ENCODE peak calls at places on chromosomes 6 and 20, in seven cellular contexts. E is GM23338, T is body of pancreas, P is A673, S is right atrium auricular region, M is sigmoid colon, J is uterus. Q is an unnamed sample. For H3K36me3, the result is how much of the 10 kb centered on the place peaks cover.

GRCh38 chr6:127436578-127437110 is 22.5 kb downstream of the KIAA0408 start:
- DNase-seq in J (no peak), E (no peak), S (no peak), T (no peak), M (no peak), P (no peak), Q (no peak)

GRCh38 chr6:1311400-1312192 is at the start of gene FOXQ1:
- DNase-seq in P (peak), J (no peak), T (peak), E (peak), M (no peak), S (no peak), Q (no peak)

GRCh38 chr6:153595903-153596302 is 443.1 kb upstream of the OPRM1 start:
- DNase-seq in S (no peak), M (no peak), J (no peak), E (no peak), P (no peak), T (no peak), Q (no peak)

GRCh38 chr6:129936329-129937165 is 75.4 kb upstream of the TMEM244 start:
- DNase-seq in T (peak), P (peak), E (peak), M (no peak), J (no peak), S (no peak), Q (no peak)

GRCh38 chr6:2792330-2792729 is 27.1 kb downstream of the WRNIP1 start:
- DNase-seq in T (no peak), S (no peak), M (no peak), P (no peak), E (no peak), J (no peak), Q (no peak)

GRCh38 chr6:100176321-100176950 is 182.4 kb upstream of the MCHR2 start:
- DNase-seq in T (peak), E (peak), J (no peak), S (no peak), P (peak), M (no peak), Q (peak)

GRCh38 chr6:40148882-40149573 is 214.8 kb upstream of the MOCS1 start:
- DNase-seq in E (no peak), M (no peak), T (no peak), P (no peak), S (no peak), J (no peak), Q (no peak)

GRCh38 chr6:132198040-132198439 is 203.2 kb downstream of the MOXD1 start:
- DNase-seq in J (no peak), M (no peak), E (no peak), T (no peak), S (no peak), P (no peak), Q (no peak)

GRCh38 chr20:46801003-46801702 is 91.7 kb downstream of the SLC2A10 start:
- DNase-seq in J (no peak), E (no peak), T (no peak), P (no peak), S (no peak), M (no peak), Q (no peak)

GRCh38 chr6:70790483-70790882 is 122.8 kb downstream of the SMAP1 start:
- DNase-seq in T (no peak), J (no peak), M (no peak), S (no peak), P (no peak), E (no peak), Q (no peak)

GRCh38 chr6:163533443-163533842 is 118.9 kb downstream of the QKI start:
- DNase-seq in T (no peak), P (no peak), S (no peak), M (no peak), E (no peak), J (no peak), Q (peak)

GRCh38 chr20:53739799-53740785 is 146.5 kb upstream of the ZNF217 start:
- DNase-seq in E (no peak), M (no peak), J (no peak), S (no peak), P (no peak), T (peak), Q (no peak)

GRCh38 chr6:117008618-117009017 is 131.6 kb downstream of the RFX6 start:
- DNase-seq in M (no peak), P (no peak), T (no peak), S (no peak), E (no peak), J (no peak), Q (no peak)

GRCh38 chr6:88561974-88562736 is 396.0 kb upstream of the CNR1 start:
- DNase-seq in J (no peak), E (no peak), T (no peak), M (no peak), S (no peak), P (no peak), Q (no peak)

GRCh38 chr6:169579712-169580111 is 122.1 kb downstream of the WDR27 start:
- DNase-seq in E (no peak), T (no peak), S (no peak), P (peak), J (no peak), M (no peak), Q (no peak)

GRCh38 chr6:169575365-169575764 is 126.5 kb downstream of the WDR27 start:
- DNase-seq in S (no peak), P (no peak), T (no peak), E (no peak), J (no peak), M (no peak), Q (no peak)

GRCh38 chr6:169577236-169577635 is 124.6 kb downstream of the WDR27 start:
- DNase-seq in M (no peak), P (no peak), T (no peak), S (no peak), J (no peak), E (no peak), Q (no peak)

GRCh38 chr6:169574420-169574819 is 127.4 kb downstream of the WDR27 start:
- DNase-seq in M (no peak), S (no peak), T (no peak), J (no peak), E (no peak), P (no peak), Q (no peak)

DNA sequence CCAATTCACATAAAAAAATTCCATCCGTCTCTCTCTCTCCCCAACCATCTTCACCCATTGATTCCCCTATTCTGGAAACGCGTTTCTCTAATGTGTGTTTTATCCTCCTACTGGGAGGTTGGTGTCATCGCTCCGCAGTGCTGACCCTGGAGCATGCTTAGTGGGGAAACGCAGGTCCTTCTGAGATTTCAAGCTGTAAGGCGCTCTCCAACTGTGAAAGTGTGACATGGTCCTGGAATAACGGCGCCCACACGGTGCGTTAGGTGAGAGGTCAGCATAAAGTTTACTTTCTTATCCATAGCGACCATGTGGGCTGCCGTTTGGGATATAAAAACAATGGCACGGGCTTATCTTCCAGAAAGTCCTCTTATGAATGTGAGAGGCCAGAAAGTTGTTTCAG is 123.9 kb downstream of the WDR27 start:
- DNase-seq in M (no peak), T (no peak), J (no peak), E (peak), P (no peak), S (no peak), Q (no peak)
- TF ChIP-seq CTCF in M (no peak), T (no peak), J (no peak), E (no peak), P (no peak), S (no peak), Q (no peak)

DNA sequence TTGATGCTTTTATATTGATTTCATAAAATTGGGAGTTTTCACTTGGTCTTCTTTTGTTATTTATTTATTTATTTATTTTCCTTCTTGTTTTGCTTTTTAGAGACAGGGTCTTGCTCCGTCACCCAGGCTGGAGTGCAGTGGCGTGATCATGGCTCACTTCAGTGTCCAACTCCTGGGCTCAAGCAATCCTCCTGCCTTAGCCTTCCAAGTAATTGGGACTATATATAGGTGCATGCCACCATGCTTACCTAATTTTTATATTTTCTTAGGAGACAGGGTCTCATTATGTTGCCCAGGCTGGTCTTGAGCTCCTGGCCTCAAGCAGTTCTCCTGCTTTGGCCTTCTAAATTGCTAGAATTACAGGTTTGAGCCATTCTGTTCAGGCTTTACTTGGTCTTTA is 38.3 kb upstream of the MYLK2 start:
- DNase-seq in P (no peak), E (no peak), M (no peak), T (no peak), S (no peak), J (no peak), Q (no peak)
- H3K36me3 ChIP-seq in P (half or more), E (half or more), M (under half), T (under half), S (under half), J (under half), Q (under half)

DNA sequence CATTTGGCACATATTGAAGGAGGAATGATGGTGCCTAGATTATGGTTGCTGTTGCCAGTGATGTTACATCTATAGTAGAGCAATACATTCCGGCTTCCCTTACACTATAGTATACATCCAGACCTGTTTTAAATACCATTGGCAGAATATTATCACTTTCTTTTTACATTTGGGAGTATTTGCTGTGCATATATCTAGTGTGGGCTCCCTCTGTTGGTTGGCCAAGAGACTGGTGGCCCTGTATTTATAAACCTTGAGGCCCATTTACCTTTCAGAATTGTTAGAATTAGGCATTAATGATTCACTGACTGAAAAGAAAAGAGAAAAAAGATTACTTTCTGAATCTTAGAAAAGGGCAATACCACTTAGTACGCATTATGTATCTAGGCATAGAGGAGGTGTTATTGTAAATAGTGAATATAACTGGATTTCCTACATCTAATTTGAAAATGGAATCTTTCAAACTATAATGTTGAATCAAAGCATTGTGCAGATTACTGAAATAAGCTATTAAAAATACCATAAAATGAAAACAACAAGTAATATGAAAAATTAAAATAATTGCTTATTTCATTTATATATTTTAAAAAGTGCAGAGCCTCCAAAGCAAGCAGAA is 628.8 kb upstream of the MAN1A1 start:
- DNase-seq in P (peak), E (peak), S (no peak), M (no peak), J (no peak), T (peak), Q (no peak)
- TF ChIP-seq CTCF in P (peak), E (peak), S (no peak), M (peak), J (no peak), T (no peak), Q (peak)

DNA sequence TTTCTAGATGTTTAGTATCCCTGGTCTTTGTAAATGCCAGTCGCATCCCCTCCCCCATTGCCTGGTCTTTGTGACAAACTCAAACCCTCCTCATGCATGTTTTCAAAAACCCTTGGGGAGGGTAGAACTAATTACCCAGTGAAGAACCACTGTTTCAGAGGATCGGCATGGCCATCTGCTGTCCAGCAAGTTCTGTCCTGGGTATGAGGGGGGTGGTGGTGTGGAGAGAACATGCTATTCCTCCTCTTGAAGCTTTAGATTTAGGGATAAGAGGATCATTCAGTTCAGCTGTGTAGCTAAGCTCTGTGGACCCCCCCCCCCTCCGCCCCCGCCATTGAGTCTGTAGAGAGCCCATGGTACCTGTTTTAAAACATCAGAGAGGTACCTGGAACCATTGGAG is 5.6 kb downstream of the BRPF3 start:
- DNase-seq in T (no peak), M (no peak), P (no peak), S (no peak), E (no peak), J (no peak), Q (no peak)
- H3K36me3 ChIP-seq in T (under half), M (under half), P (under half), S (half or more), E (under half), J (under half), Q (under half)

GRCh38 chr6:150848400-150848799 is 17.1 kb upstream of the MTHFD1L start:
- DNase-seq in P (no peak), M (no peak), E (no peak), S (no peak), T (no peak), J (no peak), Q (no peak)
- TF ChIP-seq CTCF in P (no peak), M (no peak), E (no peak), S (no peak), T (no peak), J (no peak), Q (no peak)

GRCh38 chr6:56640374-56640773 is 2.3 kb downstream of the DST start:
- DNase-seq in M (no peak), T (no peak), E (no peak), J (no peak), S (no peak), P (no peak), Q (no peak)

GRCh38 chr6:56647172-56647762 is 4.6 kb upstream of the DST start:
- DNase-seq in S (no peak), E (no peak), T (no peak), J (no peak), M (no peak), P (no peak), Q (no peak)

GRCh38 chr6:56642366-56643261 is at the start of gene DST:
- DNase-seq in J (no peak), T (no peak), S (no peak), E (no peak), P (peak), M (no peak), Q (peak)

GRCh38 chr6:56644366-56644765 is 1.7 kb upstream of the DST start:
- DNase-seq in E (no peak), M (no peak), S (no peak), P (no peak), T (no peak), J (no peak), Q (no peak)

DNA sequence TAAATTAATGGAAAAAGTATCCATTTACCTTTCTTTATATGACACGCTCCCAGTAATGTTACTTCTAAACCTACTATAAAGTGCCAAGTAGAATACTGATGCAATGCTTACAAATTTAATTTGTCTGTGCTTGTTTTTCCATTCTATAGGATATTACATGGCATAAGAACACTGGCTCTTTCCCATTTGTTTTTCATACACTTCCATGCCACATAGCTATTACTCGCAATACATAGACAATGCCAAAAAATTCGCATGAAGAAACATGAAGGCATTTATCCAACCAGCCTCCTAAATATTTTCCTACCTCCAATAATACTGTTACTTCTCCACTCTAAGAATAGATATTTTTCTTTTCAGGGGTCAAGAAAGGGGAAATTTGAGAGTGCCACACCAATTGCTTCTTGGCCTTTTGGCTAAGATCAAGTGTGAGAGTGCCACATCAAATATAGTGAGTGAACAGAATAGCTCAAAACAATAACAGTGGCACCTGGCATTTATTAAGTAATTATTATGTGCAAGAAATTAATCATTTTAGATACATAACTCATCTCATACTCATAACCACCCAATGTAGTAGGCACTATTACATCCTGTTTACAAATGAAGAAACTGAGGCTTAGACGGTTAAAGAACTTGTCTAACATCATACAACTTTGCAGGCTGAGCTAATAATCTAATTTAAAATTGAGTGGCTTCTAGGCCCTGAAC is 845 bp upstream of the DST start:
- DNase-seq in J (no peak), S (no peak), M (no peak), P (no peak), E (no peak), T (no peak), Q (no peak)
- H3K36me3 ChIP-seq in J (under half), S (under half), M (under half), P (under half), E (under half), T (under half), Q (under half)

DNA sequence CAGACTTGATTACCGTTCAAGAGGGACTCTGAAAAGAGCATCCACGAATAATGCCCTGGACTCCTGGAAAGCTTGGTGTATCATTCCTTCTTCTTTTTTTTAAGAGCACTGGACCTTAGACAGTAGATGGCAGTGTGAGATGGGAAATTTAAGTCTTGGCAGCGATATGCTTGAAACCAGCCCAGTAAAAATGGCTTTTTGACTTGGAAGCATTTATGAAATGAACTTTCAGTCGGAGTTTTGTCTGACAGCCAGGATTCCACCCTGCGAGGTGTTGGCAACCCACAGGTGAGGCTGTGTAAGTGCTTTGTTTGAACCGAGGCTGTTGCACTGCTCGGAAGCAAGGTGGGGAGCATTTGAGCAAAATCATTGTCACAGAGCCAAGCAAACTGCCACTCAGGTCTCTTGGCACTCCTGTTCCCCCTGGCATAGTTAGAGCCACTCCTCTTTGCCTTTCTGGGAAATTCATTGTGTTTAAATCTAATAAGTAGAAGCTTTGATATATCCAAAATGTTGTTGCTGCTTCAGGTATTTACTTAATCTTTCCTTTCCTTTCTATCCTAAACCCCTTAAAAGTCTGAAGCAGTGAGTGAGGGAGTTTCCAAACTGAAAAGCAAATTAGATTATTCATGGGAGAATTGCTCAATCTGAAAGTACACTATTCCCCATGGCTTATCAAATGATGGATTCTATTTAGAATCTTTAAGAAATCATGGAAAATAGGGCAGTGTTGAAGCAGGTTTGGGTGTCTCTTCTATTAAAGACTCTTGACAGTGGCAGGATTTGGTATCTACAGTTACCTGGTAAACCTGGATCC is 272.8 kb upstream of the SLC35B3 start:
- DNase-seq in M (no peak), S (no peak), J (no peak), T (peak), E (peak), P (peak), Q (peak)
- TF ChIP-seq CTCF in M (no peak), S (no peak), J (peak), T (no peak), E (peak), P (peak), Q (peak)